ENCODE peak calls at places on chromosomes 5 and 9, in six cellular contexts. M is hepatocyte, G is cardiac fibroblast, B is psoas muscle, F is heart right ventricle, W is HFFc6. U is an unnamed sample.

GRCh38 chr9:16883586-16883985 is 13.1 kb upstream of the BNC2 start:
- DNase-seq in B (no peak), F (no peak), M (no peak), G (peak; percentile 42), W (peak; percentile 52), U (no peak)

GRCh38 chr9:16282216-16282615 is 588.3 kb downstream of the BNC2 start:
- DNase-seq in G (peak; percentile 22), F (no peak), W (peak; percentile 63), B (no peak), M (peak; percentile 33), U (no peak)

GRCh38 chr5:57454896-57455295 is 27.7 kb downstream of the ACTBL2 start:
- DNase-seq in F (no peak), W (no peak), M (no peak), B (no peak), G (no peak), U (no peak)

GRCh38 chr5:159660401-159660800 is 255.9 kb upstream of the ADRA1B start:
- DNase-seq in G (peak; percentile 25), B (no peak), F (no peak), W (no peak), M (peak; percentile 33), U (no peak)

GRCh38 chr9:13131396-13131795 is 148.1 kb downstream of the MPDZ start:
- DNase-seq in F (no peak), W (no peak), M (no peak), B (no peak), G (no peak), U (no peak)

GRCh38 chr5:172110921-172111873 is 76.8 kb downstream of the STK10 start:
- DNase-seq in W (peak; percentile 59), G (peak; percentile 85), M (peak; percentile 41), B (peak; percentile 45), F (no peak), U (peak; percentile 87)

GRCh38 chr5:117138523-117138922 is 563.9 kb upstream of the SEMA6A start:
- DNase-seq in M (no peak), G (no peak), B (no peak), F (no peak), W (no peak), U (no peak)

GRCh38 chr5:16792278-16793275 is 143.5 kb downstream of the MYO10 start:
- DNase-seq in G (no peak), W (no peak), M (no peak), B (no peak), F (no peak), U (no peak)

GRCh38 chr9:89608646-89609335 is 4.0 kb downstream of the GADD45G start:
- DNase-seq in F (no peak), G (no peak), W (no peak), B (no peak), M (no peak), U (no peak)

GRCh38 chr9:281753-282645 is 67.3 kb downstream of the DOCK8 start:
- DNase-seq in B (no peak), G (no peak), M (no peak), W (no peak), F (no peak), U (peak; percentile 20)

GRCh38 chr5:112210430-112211005 is 208.6 kb downstream of the EPB41L4A start:
- DNase-seq in G (peak; percentile 55), M (peak; percentile 67), B (no peak), W (peak; percentile 6), F (no peak), U (peak; percentile 13)

GRCh38 chr9:113481176-113481805 is 17.8 kb downstream of the RGS3 start:
- DNase-seq in M (no peak), B (no peak), G (no peak), W (no peak), F (no peak), U (no peak)

GRCh38 chr5:115179959-115180709 is 10.4 kb upstream of the TRIM36 start:
- DNase-seq in F (peak; percentile 18), B (no peak), M (peak; percentile 35), W (no peak), G (peak; percentile 23), U (peak; percentile 52)

GRCh38 chr5:10576121-10576789 is 12.4 kb downstream of the ANKRD33B start:
- DNase-seq in F (no peak), B (no peak), W (no peak), G (no peak), M (no peak), U (no peak)
- TF ChIP-seq CTCF in F (no peak), B (no peak), W (no peak), G (no peak), M (no peak), U (peak; percentile 41)

GRCh38 chr9:79471577-79472543 is 99.9 kb upstream of the TLE4 start:
- DNase-seq in B (peak; percentile 38), F (peak; percentile 13), G (peak; percentile 67), W (peak; percentile 63), M (peak; percentile 53), U (no peak)
- TF ChIP-seq CTCF in B (peak; percentile 34), F (peak; percentile 18), G (peak; percentile 43), W (peak; percentile 62), M (peak; percentile 44), U (no peak)

GRCh38 chr5:54742417-54742889 is 224.9 kb downstream of the SNX18 start:
- DNase-seq in B (no peak), F (no peak), W (peak; percentile 80), M (peak; percentile 49), G (peak; percentile 69), U (no peak)
- TF ChIP-seq CTCF in B (no peak), F (no peak), W (peak; percentile 57), M (peak; percentile 34), G (no peak), U (peak; percentile 2)

GRCh38 chr5:150585781-150586461 is 54.5 kb upstream of the SYNPO start:
- DNase-seq in G (no peak), W (no peak), F (no peak), B (no peak), M (no peak), U (no peak)

GRCh38 chr5:150589791-150590601 is 50.5 kb upstream of the SYNPO start:
- DNase-seq in B (peak; percentile 80), G (peak; percentile 51), F (peak; percentile 72), W (peak; percentile 32), M (peak; percentile 81), U (no peak)

GRCh38 chr5:150588495-150588890 is 52.0 kb upstream of the SYNPO start:
- DNase-seq in B (no peak), W (no peak), F (no peak), G (no peak), M (no peak), U (no peak)

GRCh38 chr5:150587016-150587415 is 53.4 kb upstream of the SYNPO start:
- DNase-seq in W (no peak), B (no peak), F (no peak), G (no peak), M (no peak), U (no peak)

DNA sequence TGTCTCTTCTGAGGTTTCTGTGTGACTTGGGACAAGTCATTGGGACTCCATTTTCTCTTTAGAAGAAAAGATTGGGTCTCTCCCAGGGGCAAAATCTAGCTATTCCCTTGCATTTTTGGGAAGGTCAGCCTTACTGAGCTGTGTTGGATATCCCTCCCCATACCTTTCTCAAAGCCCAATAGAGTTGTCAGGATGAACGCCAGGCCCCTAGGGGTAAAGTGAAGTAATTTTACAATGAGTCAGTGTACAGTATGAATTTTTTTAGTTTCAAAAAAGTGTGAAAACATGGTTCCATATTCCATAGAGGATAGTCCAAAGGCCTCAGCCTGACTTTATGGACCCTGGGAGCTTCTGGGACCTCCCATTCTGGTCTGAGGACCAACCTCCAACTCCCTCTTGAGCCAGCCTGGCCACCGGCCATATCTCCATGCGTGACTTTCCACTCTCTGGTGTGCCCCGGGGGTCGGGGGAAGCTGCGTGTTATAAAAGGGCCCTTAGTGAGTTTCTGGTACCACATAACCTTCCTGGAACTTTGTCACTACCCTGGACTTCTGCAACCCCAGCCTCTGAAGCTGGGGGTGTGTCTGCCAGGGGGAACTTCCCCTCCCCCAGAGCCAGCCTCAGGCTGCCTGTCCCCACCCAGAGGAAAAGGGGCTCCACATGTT is 52.5 kb upstream of the SYNPO start:
- DNase-seq in F (no peak), G (peak; percentile 47), M (no peak), B (no peak), W (no peak), U (no peak)
- TF ChIP-seq CTCF in F (no peak), G (peak; percentile 10), M (no peak), B (no peak), W (peak; percentile 31), U (no peak)

GRCh38 chr5:18965893-18966292 is 1022.1 kb downstream of the CDH18 start:
- DNase-seq in G (no peak), M (no peak), W (no peak), B (no peak), F (no peak), U (no peak)

GRCh38 chr5:18961234-18961633 is 1026.8 kb downstream of the CDH18 start:
- DNase-seq in G (no peak), F (no peak), W (no peak), B (no peak), M (no peak), U (no peak)
- TF ChIP-seq CTCF in G (no peak), F (no peak), W (no peak), B (no peak), M (no peak), U (no peak)

GRCh38 chr9:129873563-129873962 is 38.3 kb downstream of the USP20 start:
- DNase-seq in W (no peak), F (no peak), G (no peak), B (no peak), M (no peak), U (no peak)

GRCh38 chr9:129875687-129876395 is 40.6 kb downstream of the USP20 start:
- DNase-seq in W (no peak), G (peak; percentile 4), M (no peak), B (no peak), F (no peak), U (no peak)

GRCh38 chr9:129874261-129875101 is 39.2 kb downstream of the USP20 start:
- DNase-seq in F (no peak), B (no peak), W (no peak), G (no peak), M (no peak), U (no peak)

GRCh38 chr9:129876815-129877214 is 41.6 kb downstream of the USP20 start:
- DNase-seq in M (no peak), W (no peak), F (no peak), G (no peak), B (no peak), U (no peak)

GRCh38 chr9:129875181-129875611 is 39.9 kb downstream of the USP20 start:
- DNase-seq in F (no peak), G (no peak), B (no peak), W (no peak), M (no peak), U (no peak)
- TF ChIP-seq CTCF in F (no peak), G (peak; percentile 18), B (no peak), W (peak; percentile 59), M (no peak), U (no peak)

DNA sequence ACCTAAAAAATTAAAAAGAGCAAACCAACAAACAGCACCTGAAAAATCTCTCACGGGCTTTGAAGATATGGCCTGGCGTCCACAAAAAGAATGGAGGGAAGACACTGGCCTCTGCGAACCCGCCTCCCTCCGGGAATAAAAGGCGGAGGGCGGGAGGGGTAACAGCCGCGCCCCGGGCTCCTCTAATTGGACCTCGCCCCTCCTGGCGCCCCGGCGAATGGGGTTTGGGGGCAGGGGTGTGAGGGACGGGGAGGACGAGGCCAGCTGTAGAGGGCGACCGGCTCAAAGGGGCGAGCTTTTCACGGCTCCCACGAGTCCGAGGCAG is 753 bp downstream of the FANCC start:
- DNase-seq in B (peak; percentile 63), M (peak; percentile 81), W (peak; percentile 41), F (peak; percentile 68), G (peak; percentile 60), U (peak; percentile 75)
- TF ChIP-seq CTCF in B (no peak), M (peak; percentile 18), W (peak; percentile 23), F (no peak), G (no peak), U (no peak)

GRCh38 chr9:124419832-124420489 is 4.7 kb upstream of the PSMB7 start:
- DNase-seq in G (no peak), M (no peak), B (no peak), W (no peak), F (no peak), U (no peak)
- TF ChIP-seq CTCF in G (no peak), M (no peak), B (no peak), W (peak; percentile 72), F (peak; percentile 19), U (no peak)